ENCODE peak calls at places on chromosomes 16 and 17, in five cellular contexts. N, I, Q, H and W are unnamed samples.

GRCh38 chr17:42537826-42538451 is 1.9 kb downstream of the NAGLU start:
- DNase-seq in Q (no peak), H (no peak), N (no peak), I (no peak), W (no peak)

GRCh38 chr16:79843145-79843544 is 242.6 kb upstream of the MAF start:
- DNase-seq in H (no peak), I (no peak), Q (no peak), N (no peak), W (no peak)

GRCh38 chr16:86975445-86975844 is 341.7 kb downstream of the C16orf95 start:
- DNase-seq in H (no peak), Q (no peak), I (peak; percentile 40), N (peak; percentile 84), W (no peak)

GRCh38 chr16:66416981-66417700 is 10.0 kb upstream of the BEAN1 start:
- DNase-seq in H (no peak), N (no peak), I (no peak), Q (no peak), W (no peak)

GRCh38 chr16:4936181-4936990 is 562 bp downstream of the PPL start:
- DNase-seq in N (peak; percentile 74), I (no peak), H (no peak), Q (no peak), W (no peak)

GRCh38 chr16:67663151-67663876 is 2.6 kb downstream of the PARD6A start:
- DNase-seq in Q (no peak), N (no peak), H (no peak), I (no peak), W (no peak)

GRCh38 chr17:45110676-45111611 is 21.4 kb downstream of the PLCD3 start:
- DNase-seq in Q (no peak), I (no peak), N (no peak), H (no peak), W (no peak)

GRCh38 chr16:85220125-85220839 is 108.0 kb upstream of the CIBAR2 start:
- DNase-seq in Q (no peak), I (no peak), N (peak; percentile 67), H (no peak), W (no peak)